ENCODE peak calls at places on chromosome 13, in nine cellular contexts. M, P, G, E, O, I, Z, A and C are unnamed samples.

GRCh38 chr13:41740479-41740878 is 220.4 kb downstream of the VWA8 start:
- DNase-seq in M (no peak), P (no peak), G (no peak), E (no peak), O (no peak), I (peak; percentile 8), Z (no peak), A (no peak), C (no peak)

GRCh38 chr13:33940898-33941297 is 122.9 kb downstream of the RFC3 start:
- DNase-seq in M (no peak), P (no peak), G (no peak), E (no peak), O (no peak), I (no peak), Z (no peak), A (no peak), C (peak; percentile 48)

GRCh38 chr13:112065521-112065866 is 1.5 kb upstream of the SOX1 start:
- DNase-seq in M (no peak), P (no peak), G (no peak), E (no peak), O (no peak), I (no peak), Z (no peak), A (no peak), C (no peak)

GRCh38 chr13:36965767-36966166 is 33.4 kb downstream of the ALG5 start:
- DNase-seq in M (peak; percentile 49), P (no peak), G (peak; percentile 46), E (no peak), O (no peak), I (peak; percentile 72), Z (peak; percentile 93), A (peak; percentile 80), C (peak; percentile 44)

GRCh38 chr13:51844862-51845573 is at the start of gene TMEM272:
- DNase-seq in M (no peak), P (no peak), G (no peak), E (peak; percentile 71), O (no peak), I (no peak), Z (peak; percentile 55), A (peak; percentile 17), C (no peak)

GRCh38 chr13:113857531-113858195 is 6.2 kb downstream of the GAS6 start:
- DNase-seq in M (no peak), P (no peak), G (no peak), E (peak; percentile 11), O (peak; percentile 22), I (no peak), Z (no peak), A (no peak), C (no peak)

GRCh38 chr13:105773887-105774538 is 761.4 kb downstream of the EFNB2 start:
- DNase-seq in M (no peak), P (no peak), G (no peak), E (no peak), O (no peak), I (peak; percentile 96), Z (no peak), A (peak; percentile 88), C (no peak)

GRCh38 chr13:73481877-73482445 is 423.2 kb downstream of the KLF5 start:
- DNase-seq in M (no peak), P (no peak), G (no peak), E (no peak), O (no peak), I (no peak), Z (no peak), A (no peak), C (no peak)

GRCh38 chr13:99380921-99381645 is 73.9 kb upstream of the GPR183 start:
- DNase-seq in M (no peak), P (no peak), G (no peak), E (no peak), O (no peak), I (no peak), Z (no peak), A (no peak), C (no peak)

GRCh38 chr13:24267801-24268200 is 41.6 kb upstream of the C1QTNF9 start:
- DNase-seq in M (no peak), P (no peak), G (no peak), E (no peak), O (no peak), I (no peak), Z (no peak), A (no peak), C (no peak)
- H3K4me3 ChIP-seq in M (no peak overlapping the region), P (peak overlapping the region; percentile 49), G (no peak overlapping the region), E (no peak overlapping the region), O (no peak overlapping the region), I (no peak overlapping the region), Z (peak overlapping the region; percentile 61), A (no peak overlapping the region), C (no peak overlapping the region)

DNA sequence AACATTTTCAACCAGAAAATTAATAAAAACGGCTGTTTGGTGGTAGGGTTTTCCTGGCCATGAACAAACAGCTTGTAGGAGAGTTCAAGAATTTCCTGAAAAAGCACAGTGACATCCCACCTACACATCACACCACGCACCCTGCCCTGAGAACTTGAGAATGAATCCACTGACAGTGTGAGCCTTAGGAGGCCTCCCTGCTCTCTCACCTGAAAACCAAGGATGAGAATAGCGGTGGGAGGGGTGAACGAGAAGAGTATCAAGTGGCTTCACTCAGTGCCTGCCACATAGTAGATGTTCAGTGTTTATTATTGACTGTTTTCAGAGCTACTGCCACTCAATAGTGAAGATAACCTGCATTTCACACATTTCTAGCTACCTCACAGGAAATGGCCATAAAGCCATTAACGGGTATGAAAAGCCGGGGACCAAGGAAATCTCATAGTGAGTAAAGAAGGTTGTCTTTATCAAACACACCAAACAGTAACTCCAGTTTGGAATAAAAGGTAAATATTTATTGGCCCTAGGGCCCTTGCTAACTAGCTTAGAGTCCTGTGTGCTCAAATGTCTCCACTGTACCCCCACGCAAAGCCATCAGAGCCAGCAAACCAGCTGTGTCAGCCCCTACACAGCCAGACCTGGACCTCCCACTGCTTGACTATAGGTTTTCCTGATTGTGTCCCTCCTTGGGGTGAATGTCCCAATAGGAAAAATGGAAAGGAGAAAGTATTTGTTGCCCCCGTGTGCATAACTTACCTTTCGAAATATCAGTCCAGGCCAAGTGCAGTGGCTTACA is 40.6 kb downstream of the TPT1 start:
- DNase-seq in M (no peak), P (no peak), G (no peak), E (no peak), O (no peak), I (no peak), Z (no peak), A (no peak), C (no peak)
- H3K4me3 ChIP-seq in M (no peak overlapping the region), P (no peak overlapping the region), G (no peak overlapping the region), E (no peak overlapping the region), O (no peak overlapping the region), I (no peak overlapping the region), Z (no peak overlapping the region), A (no peak overlapping the region), C (no peak overlapping the region)

DNA sequence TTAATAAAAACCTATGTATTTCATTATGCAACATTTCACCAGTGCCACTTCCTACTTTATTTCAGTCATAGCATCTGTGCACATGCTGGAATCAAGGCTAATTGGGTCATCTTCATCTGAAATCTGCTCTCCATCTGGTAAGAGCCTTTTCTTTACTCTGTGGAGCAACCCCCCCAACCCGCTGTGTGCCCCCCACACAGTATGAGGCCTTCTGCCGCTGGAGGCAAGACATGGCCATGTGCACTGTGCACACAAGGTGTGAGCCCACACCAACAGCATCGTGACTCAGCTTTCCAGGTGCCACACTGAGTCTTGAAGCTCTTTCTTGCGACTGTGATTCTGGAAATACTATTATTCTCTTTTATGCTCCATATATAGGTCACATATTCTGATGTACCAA is 471.0 kb downstream of the TBC1D4 start:
- DNase-seq in M (no peak), P (no peak), G (no peak), E (no peak), O (no peak), I (no peak), Z (no peak), A (no peak), C (no peak)
- H3K4me3 ChIP-seq in M (no peak overlapping the region), P (no peak overlapping the region), G (no peak overlapping the region), E (no peak overlapping the region), O (no peak overlapping the region), I (no peak overlapping the region), Z (no peak overlapping the region), A (no peak overlapping the region), C (no peak overlapping the region)

GRCh38 chr13:102879793-102880499 is 34.1 kb downstream of the ERCC5 start:
- DNase-seq in M (no peak), P (no peak), G (no peak), E (no peak), O (no peak), I (no peak), Z (no peak), A (no peak), C (no peak)
- H3K4me3 ChIP-seq in M (no peak overlapping the region), P (no peak overlapping the region), G (no peak overlapping the region), E (no peak overlapping the region), O (no peak overlapping the region), I (no peak overlapping the region), Z (no peak overlapping the region), A (no peak overlapping the region), C (no peak overlapping the region)

DNA sequence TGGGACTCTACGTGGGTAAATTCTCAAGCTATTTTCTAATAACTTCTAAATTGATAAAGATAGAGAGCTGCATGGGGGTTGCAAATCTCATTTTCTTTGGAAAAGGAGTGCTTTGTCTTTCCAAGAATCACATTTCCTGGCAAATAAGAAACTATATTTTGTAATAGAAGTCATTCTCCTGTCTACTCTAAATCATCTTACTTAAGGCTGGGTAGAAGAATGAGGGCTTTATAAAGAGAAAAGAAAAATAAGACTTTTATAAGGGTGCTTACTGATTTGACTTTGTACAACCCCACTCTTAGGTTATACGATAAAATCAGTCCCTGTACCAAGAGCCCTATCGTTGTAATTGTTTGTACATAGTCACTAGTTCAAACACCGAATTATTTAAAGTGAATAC is 14.9 kb downstream of the ITGBL1 start:
- DNase-seq in M (no peak), P (no peak), G (no peak), E (no peak), O (no peak), I (no peak), Z (no peak), A (no peak), C (no peak)
- H3K4me3 ChIP-seq in M (no peak overlapping the region), P (peak overlapping the region; percentile 54), G (no peak overlapping the region), E (no peak overlapping the region), O (no peak overlapping the region), I (no peak overlapping the region), Z (no peak overlapping the region), A (no peak overlapping the region), C (no peak overlapping the region)

GRCh38 chr13:107867701-107868661 is 347.4 kb downstream of the LIG4 start:
- DNase-seq in M (no peak), P (no peak), G (no peak), E (no peak), O (no peak), I (peak; percentile 32), Z (peak; percentile 84), A (peak; percentile 52), C (no peak)

GRCh38 chr13:107864543-107865460 is 350.5 kb downstream of the LIG4 start:
- DNase-seq in M (no peak), P (no peak), G (no peak), E (no peak), O (no peak), I (peak; percentile 64), Z (peak; percentile 87), A (peak; percentile 78), C (no peak)

GRCh38 chr13:107866007-107866665 is 349.2 kb downstream of the LIG4 start:
- DNase-seq in M (no peak), P (no peak), G (no peak), E (no peak), O (no peak), I (peak; percentile 32), Z (peak; percentile 68), A (peak; percentile 52), C (no peak)

GRCh38 chr13:107865643-107866006 is 349.7 kb downstream of the LIG4 start:
- DNase-seq in M (no peak), P (no peak), G (no peak), E (no peak), O (no peak), I (peak; percentile 27), Z (peak; percentile 50), A (peak; percentile 38), C (no peak)

GRCh38 chr13:107866666-107867623 is 348.4 kb downstream of the LIG4 start:
- DNase-seq in M (no peak), P (no peak), G (no peak), E (no peak), O (no peak), I (peak; percentile 37), Z (peak; percentile 90), A (peak; percentile 39), C (no peak)
- H3K4me3 ChIP-seq in M (peak overlapping the region; percentile 70), P (peak overlapping the region; percentile 66), G (peak overlapping the region; percentile 40), E (peak overlapping the region; percentile 11), O (peak overlapping the region; percentile 34), I (peak overlapping the region; percentile 84), Z (peak overlapping the region; percentile 98), A (peak overlapping the region; percentile 53), C (peak overlapping the region; percentile 64)